ENCODE peak calls at places on chromosome 16, in five cellular contexts. O is mucosa of descending colon, D is choroid plexus epithelial cell, I is tibial nerve, P is brain microvascular endothelial cell. K is an unnamed sample.

GRCh38 chr16:57791903-57792461 is 10.3 kb downstream of the KIFC3 start:
- DNase-seq in P (no peak), D (no peak), I (no peak), O (no peak), K (no peak)

GRCh38 chr16:85991856-85992255 is 92.9 kb downstream of the IRF8 start:
- DNase-seq in P (no peak), I (no peak), D (no peak), O (no peak), K (no peak)

GRCh38 chr16:11329080-11329491 is 16.2 kb upstream of the RMI2 start:
- DNase-seq in P (no peak), O (no peak), D (peak; percentile 51), I (no peak), K (no peak)

GRCh38 chr16:9625122-9625521 is 533.7 kb downstream of the HAPSTR1 start:
- DNase-seq in P (no peak), O (no peak), D (no peak), I (no peak), K (no peak)

GRCh38 chr16:11603331-11603750 is 16.6 kb upstream of the LITAF start:
- DNase-seq in P (no peak), O (peak; percentile 32), D (peak; percentile 18), I (no peak), K (no peak)

GRCh38 chr16:30927789-30928378 is 4.5 kb downstream of the FBXL19 start:
- DNase-seq in D (peak; percentile 64), O (no peak), P (no peak), I (no peak), K (peak; percentile 41)

GRCh38 chr16:70380205-70380918 is 33.7 kb downstream of the DDX19A start:
- DNase-seq in P (peak; percentile 70), I (peak; percentile 20), D (peak; percentile 82), O (peak; percentile 73), K (peak; percentile 59)

GRCh38 chr16:79988089-79988488 is 387.6 kb upstream of the MAF start:
- DNase-seq in O (no peak), P (no peak), D (no peak), I (no peak), K (no peak)

GRCh38 chr16:9818702-9819101 is 363.5 kb downstream of the GRIN2A start:
- DNase-seq in O (no peak), D (no peak), P (no peak), I (no peak), K (no peak)

GRCh38 chr16:85387171-85387507 is 226.0 kb upstream of the GSE1 start:
- DNase-seq in D (no peak), I (no peak), P (no peak), O (peak; percentile 35), K (no peak)

GRCh38 chr16:48165961-48166578 is 10.3 kb upstream of the ABCC12 start:
- DNase-seq in P (peak; percentile 7), I (no peak), O (no peak), D (peak; percentile 33), K (no peak)

GRCh38 chr16:24988593-24989338 is 26.4 kb downstream of the ARHGAP17 start:
- DNase-seq in P (peak; percentile 77), O (peak; percentile 84), D (peak; percentile 80), I (peak; percentile 31), K (peak; percentile 81)

GRCh38 chr16:13331918-13332317 is 430.5 kb downstream of the SHISA9 start:
- DNase-seq in I (no peak), D (no peak), P (no peak), O (no peak), K (no peak)
- TF ChIP-seq CTCF in I (no peak), D (no peak), P (peak; percentile 21), O (no peak), K (no peak)

GRCh38 chr16:89643769-89644300 is 13.7 kb downstream of the CHMP1A start:
- DNase-seq in O (no peak), D (no peak), P (no peak), I (no peak), K (no peak)

GRCh38 chr16:89645122-89645521 is 12.4 kb downstream of the CHMP1A start:
- DNase-seq in D (no peak), P (no peak), O (no peak), I (no peak), K (no peak)

GRCh38 chr16:89639385-89639784 is 18.1 kb downstream of the CHMP1A start:
- DNase-seq in D (no peak), O (no peak), I (no peak), P (no peak), K (no peak)

GRCh38 chr16:89641719-89642187 is 15.8 kb downstream of the CHMP1A start:
- DNase-seq in P (no peak), I (no peak), O (no peak), D (no peak), K (no peak)

DNA sequence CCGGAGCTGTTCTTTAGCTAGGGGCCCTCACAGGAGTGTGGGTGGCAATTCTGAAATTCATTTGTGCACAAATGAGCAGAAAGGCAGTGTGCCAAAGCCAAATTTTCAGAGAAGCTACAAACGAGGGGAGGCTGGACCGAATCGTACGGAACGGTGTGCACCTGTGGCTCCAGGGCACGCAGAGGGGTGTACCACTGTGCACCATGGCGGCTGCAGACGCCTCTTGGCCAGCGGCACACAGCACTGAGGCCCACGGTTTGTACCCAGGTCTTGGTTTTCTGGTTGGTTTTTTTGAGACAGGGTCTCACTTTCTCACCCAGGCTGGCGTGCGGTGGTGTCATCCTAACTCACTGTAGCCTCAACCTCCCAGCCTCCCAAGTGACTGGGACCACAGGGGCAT is 14.9 kb downstream of the CHMP1A start:
- DNase-seq in D (no peak), I (no peak), P (no peak), O (no peak), K (no peak)
- TF ChIP-seq CTCF in D (no peak), I (no peak), P (no peak), O (no peak), K (no peak)

GRCh38 chr16:50244140-50244503 is 22.2 kb upstream of the ADCY7 start:
- DNase-seq in O (no peak), P (peak; percentile 38), D (no peak), I (no peak), K (no peak)
- TF ChIP-seq CTCF in O (no peak), P (no peak), D (no peak), I (no peak), K (no peak)

GRCh38 chr16:81940781-81941560 is 70.3 kb downstream of the SDR42E1 start:
- DNase-seq in O (no peak), P (peak; percentile 28), D (peak; percentile 81), I (no peak), K (no peak)
- TF ChIP-seq CTCF in O (no peak), P (peak; percentile 27), D (peak; percentile 55), I (peak; percentile 31), K (peak; percentile 56)

GRCh38 chr16:68086336-68086821 is 1.2 kb downstream of the NFATC3 start:
- DNase-seq in P (no peak), I (no peak), D (peak; percentile 43), O (no peak), K (no peak)

GRCh38 chr16:68083239-68083781 is 1.9 kb upstream of the NFATC3 start:
- DNase-seq in D (no peak), I (no peak), O (no peak), P (no peak), K (no peak)

GRCh38 chr16:68083861-68084503 is 1.2 kb upstream of the NFATC3 start:
- DNase-seq in O (no peak), I (no peak), D (peak; percentile 64), P (no peak), K (no peak)

GRCh38 chr16:68085259-68086071 is at the start of gene NFATC3:
- DNase-seq in D (peak; percentile 97), O (peak; percentile 100), I (peak; percentile 94), P (peak; percentile 96), K (peak; percentile 99)

GRCh38 chr16:68084504-68085258 is 489 bp upstream of the NFATC3 start:
- DNase-seq in O (peak; percentile 95), I (peak; percentile 72), D (peak; percentile 59), P (peak; percentile 39), K (peak; percentile 92)
- TF ChIP-seq CTCF in O (no peak), I (peak; percentile 54), D (peak; percentile 6), P (peak; percentile 14), K (peak; percentile 31)

DNA sequence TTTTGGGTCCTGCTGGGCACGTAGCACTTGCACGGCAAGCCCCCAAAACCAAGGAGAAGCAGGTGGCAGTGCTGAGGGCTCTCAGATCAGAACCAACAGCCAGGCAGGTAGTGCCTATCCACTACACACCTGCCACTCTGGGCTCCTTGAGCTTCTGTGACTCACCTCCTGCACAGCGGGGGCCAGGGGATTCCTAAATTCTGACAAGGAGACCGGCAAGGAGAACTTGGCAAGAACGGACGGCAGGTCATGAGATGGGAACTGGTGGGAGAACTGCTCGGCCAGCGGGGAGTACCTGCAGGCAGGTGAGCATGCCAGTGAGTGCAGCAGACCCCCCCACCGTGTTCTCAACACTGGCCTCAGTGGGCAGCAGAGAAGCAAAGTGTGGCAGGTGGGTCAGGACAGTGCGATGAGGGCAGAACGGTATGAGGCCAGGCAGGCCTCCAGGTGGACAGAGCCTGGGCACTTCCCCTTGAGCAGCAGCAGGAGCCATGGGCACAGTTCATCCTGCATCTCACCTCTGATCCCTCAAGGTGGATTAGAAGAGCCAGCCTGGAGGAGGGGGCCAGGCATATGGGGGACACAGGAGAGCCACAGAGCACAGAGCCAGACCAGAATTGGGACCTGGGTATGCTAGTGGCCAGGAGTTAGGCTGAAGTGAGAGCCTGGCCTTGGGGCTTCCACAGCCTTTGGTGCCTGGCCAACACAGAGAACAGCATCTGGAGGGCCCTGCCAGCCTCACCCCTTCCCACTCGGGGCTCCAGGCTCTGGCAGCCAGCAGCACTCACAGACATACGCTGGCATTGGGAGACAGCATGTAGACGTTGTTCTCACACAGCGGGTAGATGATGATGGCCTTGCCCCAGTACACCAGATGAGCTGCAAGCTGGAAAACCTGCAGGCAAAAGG is 14.7 kb downstream of the MPG start:
- DNase-seq in P (no peak), D (no peak), I (no peak), O (peak; percentile 30), K (no peak)
- TF ChIP-seq CTCF in P (no peak), D (no peak), I (no peak), O (no peak), K (no peak)

GRCh38 chr16:67281536-67282446 is 2.5 kb downstream of the PLEKHG4 start:
- DNase-seq in O (no peak), P (no peak), I (no peak), D (no peak), K (no peak)

GRCh38 chr16:67283826-67284555 is 4.7 kb downstream of the PLEKHG4 start:
- DNase-seq in P (no peak), D (no peak), O (no peak), I (no peak), K (no peak)

GRCh38 chr16:67282447-67282805 is 3.1 kb downstream of the PLEKHG4 start:
- DNase-seq in P (no peak), D (no peak), O (no peak), I (no peak), K (no peak)

GRCh38 chr16:67284699-67285646 is 5.6 kb downstream of the PLEKHG4 start:
- DNase-seq in I (no peak), D (peak; percentile 38), O (no peak), P (no peak), K (peak; percentile 49)

DNA sequence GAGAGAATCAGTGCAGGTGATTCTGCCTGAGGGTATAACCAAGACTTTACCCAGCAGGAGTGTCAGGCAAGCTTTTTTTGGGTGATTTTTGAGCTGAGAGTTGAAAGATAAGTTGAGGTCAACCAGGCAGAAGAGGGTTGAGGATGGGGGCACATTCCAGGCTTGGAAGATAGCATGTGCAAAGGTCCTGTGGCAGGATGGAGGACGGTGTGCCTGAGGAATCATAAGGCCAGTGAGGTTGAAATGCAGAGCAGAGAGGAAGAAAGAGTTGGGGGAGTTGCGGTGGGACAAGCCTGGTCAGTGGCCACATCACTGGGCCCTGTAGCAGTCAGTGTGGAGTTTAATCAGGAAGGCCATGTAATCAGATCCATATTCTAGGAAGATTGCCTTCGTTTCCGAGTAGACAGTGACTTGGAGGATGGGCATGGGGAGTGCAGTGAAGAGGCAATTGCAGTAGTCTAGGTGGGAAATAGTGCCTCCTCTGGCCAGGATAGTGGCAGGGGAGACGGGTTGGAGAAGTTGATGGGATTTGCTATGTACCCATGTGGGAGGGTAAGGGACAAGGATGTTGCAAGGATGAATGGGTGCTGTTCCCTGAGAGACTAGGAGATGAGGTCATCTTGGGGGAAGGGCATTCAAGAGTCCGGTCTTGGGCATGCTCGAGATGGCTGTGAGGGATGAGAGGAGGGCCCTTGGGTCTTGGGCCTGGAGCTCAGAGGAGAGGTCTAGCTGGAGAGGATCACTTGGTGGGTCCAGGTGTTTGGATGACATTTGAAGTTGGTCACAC is 3.9 kb downstream of the PLEKHG4 start:
- DNase-seq in I (no peak), D (peak; percentile 33), O (no peak), P (peak; percentile 26), K (no peak)
- TF ChIP-seq CTCF in I (no peak), D (peak; percentile 17), O (no peak), P (peak; percentile 24), K (no peak)

K was measured in transverse colon.